ENCODE peak calls at places on chromosomes 4 and X, in eight cellular contexts. One of them, this sample, is unnamed.

GRCh38 chr4:139191373-139191772 is 14.4 kb upstream of the ELF2 start:
- DNase-seq in IMR-90: no peak
- DNase-seq in uterus: no peak
- DNase-seq in fibroblast of lung: peak; percentile 43
- DNase-seq in left ventricle myocardium inferior: no peak
- DNase-seq in endodermal cell: peak; percentile 53
- DNase-seq in Peyer's patch: no peak
- DNase-seq in aorta: no peak
- DNase-seq in this sample: no peak

GRCh38 chr4:172726001-172726423 is 442.6 kb upstream of the GALNT7 start:
- DNase-seq in endodermal cell: peak; percentile 85
- DNase-seq in IMR-90: no peak
- DNase-seq in Peyer's patch: no peak
- DNase-seq in left ventricle myocardium inferior: no peak
- DNase-seq in uterus: no peak
- DNase-seq in fibroblast of lung: no peak
- DNase-seq in aorta: no peak
- DNase-seq in this sample: no peak

GRCh38 chr4:142475663-142476062 is 370.4 kb downstream of the INPP4B start:
- DNase-seq in uterus: no peak
- DNase-seq in endodermal cell: no peak
- DNase-seq in IMR-90: peak; percentile 44
- DNase-seq in fibroblast of lung: peak; percentile 22
- DNase-seq in left ventricle myocardium inferior: no peak
- DNase-seq in aorta: no peak
- DNase-seq in Peyer's patch: no peak
- DNase-seq in this sample: no peak

GRCh38 chr4:1375761-1376322 is 28.8 kb downstream of the UVSSA start:
- DNase-seq in aorta: peak; percentile 32
- DNase-seq in IMR-90: no peak
- DNase-seq in endodermal cell: peak; percentile 29
- DNase-seq in left ventricle myocardium inferior: no peak
- DNase-seq in uterus: no peak
- DNase-seq in Peyer's patch: no peak
- DNase-seq in fibroblast of lung: no peak
- DNase-seq in this sample: peak; percentile 41

GRCh38 chr4:47002593-47002992 is 9.2 kb upstream of the GABRA4 start:
- DNase-seq in fibroblast of lung: peak; percentile 29
- DNase-seq in Peyer's patch: no peak
- DNase-seq in aorta: no peak
- DNase-seq in endodermal cell: no peak
- DNase-seq in left ventricle myocardium inferior: no peak
- DNase-seq in uterus: no peak
- DNase-seq in IMR-90: peak; percentile 79
- DNase-seq in this sample: no peak

GRCh38 chrX:112642349-112642748 is 37.4 kb downstream of the LHFPL1 start:
- DNase-seq in IMR-90: peak; percentile 75
- DNase-seq in uterus: peak; percentile 16
- DNase-seq in left ventricle myocardium inferior: no peak
- DNase-seq in endodermal cell: peak; percentile 88
- DNase-seq in fibroblast of lung: peak; percentile 50
- DNase-seq in Peyer's patch: no peak
- DNase-seq in aorta: no peak
- DNase-seq in this sample: no peak

GRCh38 chr4:8592366-8593267 is at the start of gene CPZ:
- DNase-seq in uterus: peak; percentile 37
- DNase-seq in fibroblast of lung: peak; percentile 57
- DNase-seq in Peyer's patch: no peak
- DNase-seq in aorta: peak; percentile 46
- DNase-seq in endodermal cell: peak; percentile 92
- DNase-seq in left ventricle myocardium inferior: no peak
- DNase-seq in IMR-90: peak; percentile 50
- DNase-seq in this sample: no peak

GRCh38 chr4:55509272-55509671 is 37.4 kb downstream of the CLOCK start:
- DNase-seq in left ventricle myocardium inferior: no peak
- DNase-seq in Peyer's patch: no peak
- DNase-seq in uterus: no peak
- DNase-seq in IMR-90: peak; percentile 27
- DNase-seq in fibroblast of lung: peak; percentile 51
- DNase-seq in aorta: no peak
- DNase-seq in endodermal cell: no peak
- DNase-seq in this sample: no peak

GRCh38 chrX:21479695-21480280 is 105.6 kb downstream of the CNKSR2 start:
- DNase-seq in fibroblast of lung: peak; percentile 49
- DNase-seq in uterus: no peak
- DNase-seq in Peyer's patch: no peak
- DNase-seq in aorta: no peak
- DNase-seq in left ventricle myocardium inferior: no peak
- DNase-seq in endodermal cell: peak; percentile 48
- DNase-seq in IMR-90: peak; percentile 54
- DNase-seq in this sample: no peak

GRCh38 chrX:38831949-38832348 is 30.7 kb downstream of the MID1IP1 start:
- DNase-seq in aorta: no peak
- DNase-seq in left ventricle myocardium inferior: no peak
- DNase-seq in IMR-90: no peak
- DNase-seq in uterus: no peak
- DNase-seq in fibroblast of lung: no peak
- DNase-seq in endodermal cell: no peak
- DNase-seq in Peyer's patch: no peak
- DNase-seq in this sample: no peak

GRCh38 chr4:12414181-12414812 is 985.6 kb upstream of the HS3ST1 start:
- DNase-seq in uterus: no peak
- DNase-seq in left ventricle myocardium inferior: no peak
- DNase-seq in fibroblast of lung: no peak
- DNase-seq in Peyer's patch: no peak
- DNase-seq in endodermal cell: no peak
- DNase-seq in IMR-90: no peak
- DNase-seq in aorta: no peak
- DNase-seq in this sample: no peak

GRCh38 chr4:165384608-165385007 is 5.8 kb downstream of the CPE start:
- DNase-seq in fibroblast of lung: peak; percentile 56
- DNase-seq in aorta: no peak
- DNase-seq in left ventricle myocardium inferior: no peak
- DNase-seq in uterus: no peak
- DNase-seq in endodermal cell: no peak
- DNase-seq in Peyer's patch: no peak
- DNase-seq in IMR-90: peak; percentile 11
- DNase-seq in this sample: no peak

GRCh38 chr4:120709986-120710385 is 212.5 kb downstream of the PRDM5 start:
- DNase-seq in left ventricle myocardium inferior: no peak
- DNase-seq in Peyer's patch: no peak
- DNase-seq in IMR-90: peak; percentile 70
- DNase-seq in fibroblast of lung: peak; percentile 62
- DNase-seq in uterus: no peak
- DNase-seq in endodermal cell: no peak
- DNase-seq in aorta: no peak
- DNase-seq in this sample: no peak

GRCh38 chr4:138308421-138308820 is 66.3 kb upstream of the SLC7A11 start:
- DNase-seq in IMR-90: peak; percentile 76
- DNase-seq in uterus: no peak
- DNase-seq in aorta: no peak
- DNase-seq in left ventricle myocardium inferior: no peak
- DNase-seq in endodermal cell: no peak
- DNase-seq in Peyer's patch: no peak
- DNase-seq in fibroblast of lung: peak; percentile 89
- DNase-seq in this sample: no peak

GRCh38 chrX:40531056-40531826 is 49.5 kb upstream of the ATP6AP2 start:
- DNase-seq in endodermal cell: no peak
- DNase-seq in Peyer's patch: no peak
- DNase-seq in IMR-90: no peak
- DNase-seq in fibroblast of lung: no peak
- DNase-seq in aorta: no peak
- DNase-seq in left ventricle myocardium inferior: no peak
- DNase-seq in uterus: no peak
- DNase-seq in this sample: no peak

GRCh38 chr4:149896428-149896827 is 80.8 kb upstream of the IQCM start:
- DNase-seq in aorta: no peak
- DNase-seq in fibroblast of lung: peak; percentile 53
- DNase-seq in left ventricle myocardium inferior: peak; percentile 16
- DNase-seq in uterus: no peak
- DNase-seq in Peyer's patch: no peak
- DNase-seq in endodermal cell: peak; percentile 62
- DNase-seq in IMR-90: peak; percentile 55
- DNase-seq in this sample: no peak

GRCh38 chr4:10096201-10096975 is 20.2 kb downstream of the WDR1 start:
- DNase-seq in Peyer's patch: peak; percentile 64
- DNase-seq in uterus: peak; percentile 60
- DNase-seq in aorta: peak; percentile 94
- DNase-seq in IMR-90: peak; percentile 94
- DNase-seq in endodermal cell: no peak
- DNase-seq in left ventricle myocardium inferior: peak; percentile 64
- DNase-seq in fibroblast of lung: peak; percentile 97
- DNase-seq in this sample: peak; percentile 81

DNA sequence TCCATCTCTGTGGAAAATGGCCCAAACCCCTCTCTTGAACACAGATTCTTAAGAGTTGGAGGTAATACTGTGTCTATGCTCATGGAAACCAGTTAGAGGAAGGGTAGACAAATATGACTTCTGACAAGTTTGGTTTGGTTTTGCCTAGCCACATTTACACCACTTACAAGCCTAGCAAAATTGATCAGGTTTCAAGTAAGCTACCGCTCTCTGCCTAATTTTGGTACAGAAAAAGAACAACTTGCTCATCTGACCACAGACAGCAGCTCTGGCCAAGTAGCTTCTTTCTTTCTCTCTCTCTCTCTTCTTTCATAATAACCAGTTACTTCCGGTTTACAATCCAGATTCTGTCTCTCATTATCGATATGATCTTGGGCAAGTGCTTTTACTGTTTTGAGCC is 260.0 kb downstream of the GLUD2 start:
- DNase-seq in IMR-90: no peak
- DNase-seq in left ventricle myocardium inferior: no peak
- DNase-seq in aorta: no peak
- DNase-seq in fibroblast of lung: peak; percentile 35
- DNase-seq in Peyer's patch: no peak
- DNase-seq in uterus: no peak
- DNase-seq in endodermal cell: no peak
- DNase-seq in this sample: no peak
- H3K4me3 ChIP-seq in IMR-90: no peak overlapping the region
- H3K4me3 ChIP-seq in left ventricle myocardium inferior: no peak overlapping the region
- H3K4me3 ChIP-seq in aorta: no peak overlapping the region
- H3K4me3 ChIP-seq in fibroblast of lung: no peak overlapping the region
- H3K4me3 ChIP-seq in Peyer's patch: no peak overlapping the region
- H3K4me3 ChIP-seq in uterus: no peak overlapping the region
- H3K4me3 ChIP-seq in endodermal cell: no peak overlapping the region
- H3K4me3 ChIP-seq in this sample: no peak overlapping the region

GRCh38 chrX:154727418-154728323 is 23.2 kb downstream of the GAB3 start:
- DNase-seq in IMR-90: peak; percentile 77
- DNase-seq in endodermal cell: no peak
- DNase-seq in Peyer's patch: no peak
- DNase-seq in left ventricle myocardium inferior: peak; percentile 57
- DNase-seq in aorta: peak; percentile 60
- DNase-seq in uterus: peak; percentile 72
- DNase-seq in fibroblast of lung: peak; percentile 77
- DNase-seq in this sample: peak; percentile 66
- H3K27ac ChIP-seq in IMR-90: peak overlapping the region; percentile 50
- H3K27ac ChIP-seq in endodermal cell: no peak overlapping the region
- H3K27ac ChIP-seq in Peyer's patch: no peak overlapping the region
- H3K27ac ChIP-seq in left ventricle myocardium inferior: peak overlapping the region; percentile 89
- H3K27ac ChIP-seq in aorta: peak overlapping the region; percentile 37
- H3K27ac ChIP-seq in uterus: peak overlapping the region; percentile 64
- H3K27ac ChIP-seq in fibroblast of lung: peak overlapping the region; percentile 34
- H3K27ac ChIP-seq in this sample: peak overlapping the region; percentile 74

GRCh38 chrX:10750581-10750980 is 130.2 kb upstream of the MID1 start:
- DNase-seq in aorta: no peak
- DNase-seq in Peyer's patch: no peak
- DNase-seq in endodermal cell: no peak
- DNase-seq in uterus: no peak
- DNase-seq in IMR-90: peak; percentile 25
- DNase-seq in left ventricle myocardium inferior: no peak
- DNase-seq in fibroblast of lung: peak; percentile 30
- DNase-seq in this sample: no peak

GRCh38 chrX:10759400-10759799 is 139.0 kb upstream of the MID1 start:
- DNase-seq in Peyer's patch: no peak
- DNase-seq in aorta: no peak
- DNase-seq in left ventricle myocardium inferior: no peak
- DNase-seq in endodermal cell: peak; percentile 72
- DNase-seq in IMR-90: no peak
- DNase-seq in fibroblast of lung: no peak
- DNase-seq in uterus: no peak
- DNase-seq in this sample: no peak

GRCh38 chrX:10754445-10754844 is 134.1 kb upstream of the MID1 start:
- DNase-seq in uterus: no peak
- DNase-seq in fibroblast of lung: no peak
- DNase-seq in IMR-90: no peak
- DNase-seq in endodermal cell: no peak
- DNase-seq in aorta: no peak
- DNase-seq in left ventricle myocardium inferior: no peak
- DNase-seq in Peyer's patch: no peak
- DNase-seq in this sample: no peak

GRCh38 chrX:10756365-10756915 is 136.1 kb upstream of the MID1 start:
- DNase-seq in endodermal cell: no peak
- DNase-seq in Peyer's patch: no peak
- DNase-seq in aorta: no peak
- DNase-seq in fibroblast of lung: peak; percentile 96
- DNase-seq in left ventricle myocardium inferior: no peak
- DNase-seq in IMR-90: peak; percentile 92
- DNase-seq in uterus: peak; percentile 20
- DNase-seq in this sample: no peak

DNA sequence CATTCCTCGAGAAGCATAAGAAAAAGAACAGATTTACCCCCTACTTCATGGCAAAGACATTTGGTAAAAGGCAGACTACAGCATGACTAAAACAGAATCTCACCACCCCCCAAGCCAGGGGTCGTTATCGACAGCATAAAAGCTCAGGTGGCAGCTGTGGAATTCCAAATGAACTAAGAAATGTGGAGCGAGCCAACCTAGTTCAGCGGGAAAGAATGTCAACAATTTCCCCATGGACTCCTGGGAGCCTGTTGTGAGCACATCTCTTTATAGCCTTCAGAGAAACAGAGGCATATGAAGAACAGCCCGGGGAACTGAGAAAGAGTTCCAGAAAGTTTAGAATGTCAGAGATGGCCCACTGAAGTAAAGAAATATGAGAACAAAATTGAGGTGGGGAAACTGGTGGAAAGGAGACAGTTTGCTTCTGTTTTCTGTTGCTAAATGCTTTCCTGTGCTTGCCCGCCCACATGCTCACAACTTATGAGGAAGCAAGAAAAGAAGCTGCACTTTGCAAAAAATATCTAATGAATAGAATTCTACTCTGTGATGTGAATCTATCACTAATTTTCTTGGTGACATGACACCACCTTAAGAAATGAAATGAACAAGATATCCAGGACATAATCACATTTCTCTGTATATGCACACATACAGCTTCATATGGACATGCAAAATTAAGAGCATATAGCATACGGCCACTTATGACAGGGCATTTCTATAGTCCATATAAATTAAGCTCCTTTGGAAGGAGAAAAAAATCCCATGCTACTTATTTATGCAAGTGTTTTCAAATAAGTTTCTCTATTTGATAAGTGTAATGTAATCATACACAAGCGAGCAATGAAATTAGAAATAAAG is 135.3 kb upstream of the MID1 start:
- DNase-seq in fibroblast of lung: peak; percentile 91
- DNase-seq in IMR-90: peak; percentile 81
- DNase-seq in uterus: peak; percentile 24
- DNase-seq in Peyer's patch: no peak
- DNase-seq in endodermal cell: peak; percentile 78
- DNase-seq in left ventricle myocardium inferior: no peak
- DNase-seq in aorta: no peak
- DNase-seq in this sample: peak; percentile 17
- H3K4me3 ChIP-seq in fibroblast of lung: no peak overlapping the region
- H3K4me3 ChIP-seq in IMR-90: peak overlapping the region; percentile 14
- H3K4me3 ChIP-seq in uterus: no peak overlapping the region
- H3K4me3 ChIP-seq in Peyer's patch: no peak overlapping the region
- H3K4me3 ChIP-seq in endodermal cell: no peak overlapping the region
- H3K4me3 ChIP-seq in left ventricle myocardium inferior: no peak overlapping the region
- H3K4me3 ChIP-seq in aorta: peak overlapping the region; percentile 41
- H3K4me3 ChIP-seq in this sample: no peak overlapping the region

GRCh38 chr4:2797545-2798305 is 4.8 kb downstream of the SH3BP2 start:
- DNase-seq in Peyer's patch: no peak
- DNase-seq in left ventricle myocardium inferior: no peak
- DNase-seq in uterus: no peak
- DNase-seq in aorta: no peak
- DNase-seq in fibroblast of lung: no peak
- DNase-seq in IMR-90: no peak
- DNase-seq in endodermal cell: no peak
- DNase-seq in this sample: peak; percentile 37
- H3K27ac ChIP-seq in Peyer's patch: peak overlapping the region; percentile 41
- H3K27ac ChIP-seq in left ventricle myocardium inferior: peak overlapping the region; percentile 94
- H3K27ac ChIP-seq in uterus: peak overlapping the region; percentile 84
- H3K27ac ChIP-seq in aorta: no peak overlapping the region
- H3K27ac ChIP-seq in fibroblast of lung: no peak overlapping the region
- H3K27ac ChIP-seq in IMR-90: no peak overlapping the region
- H3K27ac ChIP-seq in endodermal cell: no peak overlapping the region
- H3K27ac ChIP-seq in this sample: peak overlapping the region; percentile 82

This sample was measured in heart left ventricle.